ENCODE peak calls at places on chromosomes 11 and 22, in four cellular contexts. E, X, O and K are unnamed samples.

GRCh38 chr11:113286001-113286400 is 28.4 kb upstream of the TTC12 start:
- DNase-seq in O (no peak), E (no peak), X (no peak), K (no peak)

GRCh38 chr11:118657709-118658108 is 21.7 kb downstream of the TREH start:
- DNase-seq in X (no peak), O (no peak), E (no peak), K (no peak)

GRCh38 chr22:39958916-39959639 is 1.1 kb upstream of the TMA7B start:
- DNase-seq in E (no peak), O (no peak), X (no peak), K (no peak)

GRCh38 chr11:13644997-13645667 is 23.3 kb upstream of the FAR1 start:
- DNase-seq in E (no peak), X (no peak), O (no peak), K (no peak)

GRCh38 chr22:41845380-41846267 is 12.7 kb downstream of the SREBF2 start:
- DNase-seq in E (no peak), O (no peak), X (no peak), K (no peak)

GRCh38 chr22:45999379-45999971 is 22.5 kb upstream of the WNT7B start:
- DNase-seq in O (no peak), X (no peak), E (no peak), K (no peak)

GRCh38 chr11:76524919-76525318 is 80.1 kb downstream of the EMSY start:
- DNase-seq in X (no peak), O (no peak), E (no peak), K (peak; percentile 84)

GRCh38 chr22:36467042-36467810 is 14.2 kb downstream of the TXN2 start:
- DNase-seq in E (no peak), X (no peak), O (no peak), K (peak; percentile 81)

GRCh38 chr11:77039491-77040400 is 5.5 kb downstream of the B3GNT6 start:
- DNase-seq in E (no peak), O (no peak), X (peak; percentile 57), K (peak; percentile 32)

GRCh38 chr11:68471360-68472340 is 11.1 kb downstream of the PPP6R3 start:
- DNase-seq in X (no peak), O (no peak), E (peak; percentile 13), K (peak; percentile 63)

GRCh38 chr11:106389096-106389495 is 311.6 kb downstream of the AASDHPPT start:
- DNase-seq in O (no peak), E (no peak), X (no peak), K (peak; percentile 49)

GRCh38 chr11:44627911-44628729 is 62.7 kb downstream of the CD82 start:
- DNase-seq in O (peak; percentile 66), X (peak; percentile 1), E (peak; percentile 73), K (peak; percentile 33)

GRCh38 chr11:18495268-18495667 is 31.5 kb downstream of the TSG101 start:
- DNase-seq in O (no peak), E (peak; percentile 11), X (no peak), K (no peak)

GRCh38 chr22:42324991-42325710 is 54.7 kb upstream of the TCF20 start:
- DNase-seq in X (no peak), E (no peak), O (no peak), K (no peak)

GRCh38 chr11:134069996-134070845 is 1.3 kb downstream of the JAM3 start:
- DNase-seq in E (no peak), O (no peak), X (no peak), K (no peak)

GRCh38 chr22:27480487-27480886 is 321.1 kb downstream of the MN1 start:
- DNase-seq in E (no peak), X (peak; percentile 53), O (no peak), K (no peak)

GRCh38 chr11:79081441-79082124 is 359.2 kb downstream of the TENM4 start:
- DNase-seq in E (peak; percentile 20), O (no peak), X (no peak), K (peak; percentile 67)

GRCh38 chr11:128752379-128752778 is 58.5 kb downstream of the FLI1 start:
- DNase-seq in O (no peak), X (no peak), E (no peak), K (no peak)

GRCh38 chr11:7555067-7555699 is 41.4 kb downstream of the PPFIBP2 start:
- DNase-seq in O (no peak), X (no peak), E (no peak), K (no peak)

GRCh38 chr22:18031670-18032454 is 7.5 kb upstream of the MICAL3 start:
- DNase-seq in E (no peak), O (no peak), X (no peak), K (peak; percentile 96)

GRCh38 chr11:14905104-14906033 is 13.3 kb upstream of the CYP2R1 start:
- DNase-seq in O (no peak), X (no peak), E (peak; percentile 90), K (peak; percentile 16)

GRCh38 chr11:83523676-83524075 is 237.5 kb upstream of the CCDC90B start:
- DNase-seq in X (no peak), E (peak; percentile 5), O (no peak), K (no peak)

GRCh38 chr11:31557991-31558390 is 48.4 kb downstream of the ELP4 start:
- DNase-seq in O (no peak), X (no peak), E (no peak), K (no peak)

GRCh38 chr11:45178223-45178622 is 31.8 kb downstream of the PRDM11 start:
- DNase-seq in O (no peak), X (no peak), E (no peak), K (no peak)

GRCh38 chr22:44486538-44486937 is 11.5 kb downstream of the RTL6 start:
- DNase-seq in X (no peak), O (no peak), E (no peak), K (no peak)

GRCh38 chr22:27780161-27780575 is 21.4 kb downstream of the MN1 start:
- DNase-seq in X (no peak), E (no peak), O (no peak), K (peak; percentile 74)

GRCh38 chr11:65114538-65115171 is 2.8 kb downstream of the ZNHIT2 start:
- DNase-seq in O (no peak), X (no peak), E (no peak), K (no peak)

GRCh38 chr11:9066432-9066925 is 24.9 kb downstream of the SCUBE2 start:
- DNase-seq in X (no peak), O (no peak), E (no peak), K (no peak)

GRCh38 chr11:29310016-29310415 is 706.8 kb downstream of the KCNA4 start:
- DNase-seq in E (no peak), X (no peak), O (no peak), K (peak; percentile 76)

GRCh38 chr11:12413141-12414055 is 36.0 kb downstream of the PARVA start:
- DNase-seq in O (no peak), E (no peak), X (no peak), K (no peak)

GRCh38 chr11:12414641-12415040 is 37.3 kb downstream of the PARVA start:
- DNase-seq in O (no peak), X (no peak), E (no peak), K (peak; percentile 78)

GRCh38 chr11:12416552-12416951 is 39.2 kb downstream of the PARVA start:
- DNase-seq in E (no peak), X (no peak), O (no peak), K (no peak)

GRCh38 chr11:12418019-12418611 is 40.7 kb downstream of the PARVA start:
- DNase-seq in O (no peak), E (no peak), X (no peak), K (peak; percentile 84)

GRCh38 chr11:12415567-12415966 is 38.2 kb downstream of the PARVA start:
- DNase-seq in E (no peak), X (no peak), O (no peak), K (no peak)
- TF ChIP-seq CTCF in E (no peak), X (no peak), O (no peak), K (no peak)

DNA sequence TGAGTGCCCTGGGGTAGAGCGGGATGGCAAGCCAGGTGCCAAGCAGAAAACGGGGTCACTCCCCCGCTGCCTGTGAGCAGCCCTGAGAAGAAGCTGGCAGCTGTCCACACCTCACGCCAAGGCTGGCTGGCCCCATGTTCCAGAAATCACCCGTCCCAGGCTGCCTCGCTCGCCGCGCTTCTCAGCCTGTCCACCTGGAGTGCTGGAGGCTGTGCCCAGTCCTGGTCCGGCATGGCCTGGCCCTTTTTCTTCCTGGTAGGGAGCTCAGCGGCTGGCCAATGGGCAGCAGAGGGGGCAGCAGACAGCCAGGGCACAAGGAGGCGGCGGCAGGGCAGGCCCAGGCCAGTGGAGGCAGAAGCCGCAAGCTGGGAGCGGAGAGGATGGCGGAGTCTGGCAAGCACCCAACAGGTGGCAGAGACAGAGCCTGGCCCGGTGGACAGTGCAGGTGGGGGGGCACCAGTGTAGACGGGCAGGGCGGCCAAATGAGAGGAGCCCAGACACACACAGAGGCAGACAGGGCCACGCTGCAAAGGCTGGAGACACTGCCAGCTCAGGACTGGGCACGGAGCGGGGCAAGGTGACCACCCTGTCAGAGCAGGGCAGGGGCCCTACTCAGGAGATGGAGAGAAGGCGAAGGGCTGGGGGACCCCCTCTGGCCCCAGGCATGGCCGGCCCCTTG is 37.2 kb upstream of the TH start:
- DNase-seq in E (no peak), X (peak; percentile 2), O (peak; percentile 68), K (no peak)
- TF ChIP-seq CTCF in E (no peak), X (peak; percentile 19), O (peak; percentile 37), K (no peak)

GRCh38 chr22:32828150-32828549 is 26.6 kb downstream of the TIMP3 start:
- DNase-seq in E (no peak), X (no peak), O (no peak), K (no peak)
- TF ChIP-seq CTCF in E (no peak), X (no peak), O (no peak), K (peak; percentile 41)

GRCh38 chr11:26994579-26995210 is 783 bp downstream of the FIBIN start:
- DNase-seq in O (no peak), E (no peak), X (no peak), K (peak; percentile 12)

GRCh38 chr11:26996056-26996455 is 2.1 kb downstream of the FIBIN start:
- DNase-seq in E (no peak), O (no peak), X (no peak), K (no peak)

GRCh38 chr11:26992031-26992541 is 1.8 kb upstream of the FIBIN start:
- DNase-seq in X (no peak), O (no peak), E (no peak), K (peak; percentile 91)

DNA sequence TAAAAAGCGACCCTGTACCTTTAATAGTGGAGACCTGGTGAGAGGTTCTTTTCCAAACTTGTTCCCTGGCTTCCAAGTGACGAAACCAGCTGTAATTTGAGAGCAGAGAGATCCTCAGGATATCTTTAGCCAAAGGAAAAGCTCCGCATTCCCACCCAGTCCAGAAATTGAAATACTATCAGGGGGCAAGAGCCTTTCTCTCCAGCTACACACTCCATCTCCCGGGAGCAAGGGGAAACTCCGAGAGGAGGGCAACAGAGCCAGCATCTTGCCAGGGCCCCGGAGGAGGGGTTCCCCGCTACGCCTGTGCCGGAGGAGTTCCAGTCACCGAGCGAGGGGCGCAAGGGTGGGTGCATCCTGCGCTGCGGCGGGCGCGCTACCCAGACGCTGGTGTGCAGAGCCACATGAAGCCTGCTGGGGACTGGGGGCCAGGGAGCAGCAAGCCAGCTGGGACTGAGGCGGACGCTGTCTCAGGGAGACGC is at the start of gene FIBIN:
- DNase-seq in O (no peak), E (no peak), X (no peak), K (peak; percentile 75)
- TF ChIP-seq CTCF in O (no peak), E (no peak), X (no peak), K (no peak)